ENCODE peak calls at places on chromosomes 16 and 17, in eight cellular contexts. B is CD4-positive, alpha-beta T cell; X is cardiac muscle cell; M is stomach; H is fibroblast of mammary gland; I is CD8-positive, alpha-beta T cell; E is WTC11; D is heart right ventricle. P is an unnamed sample.

GRCh38 chr17:73492125-73492801 is 152.0 kb downstream of the SDK2 start:
- DNase-seq in E (no peak), B (no peak), D (no peak), X (no peak), H (no peak), M (no peak), I (no peak), P (peak; percentile 78)

GRCh38 chr17:79970576-79971068 is 65.0 kb downstream of the TBC1D16 start:
- DNase-seq in I (no peak), X (peak; percentile 52), E (peak; percentile 66), M (peak; percentile 57), D (no peak), H (peak; percentile 33), B (peak; percentile 19), P (peak; percentile 76)

GRCh38 chr16:4273858-4274291 is 1.1 kb upstream of the TFAP4 start:
- DNase-seq in B (peak; percentile 17), E (peak; percentile 86), I (peak; percentile 72), X (peak; percentile 64), H (peak; percentile 25), M (peak; percentile 62), D (peak; percentile 71), P (peak; percentile 52)

GRCh38 chr17:29664743-29665479 is 42.2 kb upstream of the CORO6 start:
- DNase-seq in B (no peak), X (peak; percentile 50), E (no peak), D (no peak), H (peak; percentile 80), I (no peak), M (no peak), P (no peak)

GRCh38 chr16:80583466-80583865 is 42.7 kb downstream of the DYNLRB2 start:
- DNase-seq in H (peak; percentile 78), D (no peak), I (no peak), X (peak; percentile 59), E (no peak), M (no peak), B (no peak), P (no peak)

GRCh38 chr16:46688101-46688656 is 799 bp downstream of the VPS35 start:
- DNase-seq in B (no peak), M (peak; percentile 64), X (peak; percentile 30), E (no peak), I (no peak), D (no peak), H (peak; percentile 28), P (no peak)

GRCh38 chr17:66730497-66730923 is 104.4 kb upstream of the CACNG5 start:
- DNase-seq in H (no peak), B (no peak), E (peak; percentile 45), D (no peak), X (no peak), M (no peak), I (no peak), P (no peak)

GRCh38 chr17:61214753-61215152 is 184.9 kb upstream of the TBX2 start:
- DNase-seq in D (no peak), I (no peak), B (no peak), E (no peak), H (no peak), X (no peak), M (no peak), P (no peak)

GRCh38 chr16:47204736-47205499 is 61.2 kb upstream of the NETO2 start:
- DNase-seq in H (no peak), B (no peak), M (no peak), E (no peak), D (no peak), I (no peak), X (no peak), P (no peak)

GRCh38 chr16:81873843-81874752 is 95.0 kb downstream of the PLCG2 start:
- DNase-seq in H (peak; percentile 43), X (peak; percentile 50), D (peak; percentile 35), M (peak; percentile 67), I (peak; percentile 56), E (peak; percentile 77), B (peak; percentile 19), P (peak; percentile 43)

GRCh38 chr16:81798311-81799137 is 19.4 kb downstream of the PLCG2 start:
- DNase-seq in M (no peak), I (peak; percentile 51), B (no peak), H (no peak), D (no peak), E (no peak), X (no peak), P (no peak)

GRCh38 chr17:81995463-81996231 is 18.2 kb downstream of the ASPSCR1 start:
- DNase-seq in X (no peak), M (no peak), D (no peak), E (peak; percentile 58), I (no peak), B (no peak), H (no peak), P (peak; percentile 10)

GRCh38 chr17:81993726-81994592 is 16.5 kb downstream of the ASPSCR1 start:
- DNase-seq in D (no peak), H (no peak), E (peak; percentile 11), M (no peak), I (no peak), B (no peak), X (no peak), P (no peak)

GRCh38 chr17:81990836-81991683 is 13.6 kb downstream of the ASPSCR1 start:
- DNase-seq in B (no peak), H (no peak), D (no peak), E (no peak), X (no peak), I (no peak), M (no peak), P (peak; percentile 18)

GRCh38 chr17:81994593-81995462 is 17.4 kb downstream of the ASPSCR1 start:
- DNase-seq in X (no peak), I (no peak), H (no peak), B (no peak), D (no peak), E (peak; percentile 10), M (peak; percentile 69), P (no peak)

GRCh38 chr17:81991684-81992513 is 14.5 kb downstream of the ASPSCR1 start:
- DNase-seq in B (no peak), X (peak; percentile 60), M (peak; percentile 96), H (peak; percentile 22), E (peak; percentile 52), D (peak; percentile 76), I (no peak), P (peak; percentile 91)
- TF ChIP-seq CTCF in B (no peak), X (no peak), M (no peak), H (no peak), E (no peak), D (peak; percentile 33), I (no peak), P (peak; percentile 17)

DNA sequence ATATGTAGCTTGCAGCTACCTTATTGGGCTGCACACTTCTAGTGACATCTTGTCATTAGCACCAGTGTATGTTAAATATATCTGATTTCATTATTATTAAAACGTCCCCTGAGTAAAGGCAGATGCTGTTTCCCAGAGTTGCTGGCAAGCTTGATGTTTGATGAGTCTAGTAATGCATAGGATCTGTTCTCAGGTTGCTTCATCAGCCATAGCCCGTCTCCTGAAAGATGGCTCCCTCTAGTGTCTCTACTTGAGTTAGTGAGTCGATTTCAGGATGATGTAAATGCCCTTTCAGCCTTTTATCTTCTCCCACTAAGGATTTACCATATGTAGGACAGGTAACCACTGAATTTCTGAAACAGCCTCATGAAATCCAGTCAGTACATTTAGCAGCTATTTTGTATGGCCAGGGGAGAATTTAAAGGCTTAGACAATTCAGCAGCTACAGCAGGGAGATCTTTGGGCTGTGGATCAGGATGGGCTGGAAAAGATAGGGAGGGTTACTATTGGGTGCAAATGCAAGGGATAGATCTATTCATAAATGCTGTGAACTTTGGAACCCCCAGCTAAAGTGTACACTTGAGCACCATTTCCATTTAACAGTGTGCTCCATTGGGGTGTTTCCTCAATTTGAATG is 376.3 kb downstream of the CNTNAP4 start:
- DNase-seq in D (no peak), I (no peak), H (peak; percentile 74), B (no peak), E (no peak), M (no peak), X (peak; percentile 63), P (peak; percentile 59)
- TF ChIP-seq CTCF in D (peak; percentile 44), I (no peak), H (peak; percentile 79), B (no peak), E (no peak), M (no peak), X (peak; percentile 66), P (peak; percentile 89)

DNA sequence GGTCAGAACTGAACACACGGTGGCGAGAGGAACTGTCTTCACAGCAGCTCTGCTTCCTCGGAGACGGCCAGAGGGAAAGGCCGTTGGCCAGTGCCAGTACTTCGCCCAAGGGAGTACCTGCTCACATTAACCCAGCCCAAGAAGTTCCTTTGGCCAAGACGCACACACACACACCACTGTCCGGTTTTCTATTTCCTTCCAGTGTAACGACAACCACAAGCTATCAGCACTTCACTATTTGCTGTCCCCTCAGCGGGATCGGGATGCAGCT is 735 bp upstream of the GGNBP2 start:
- DNase-seq in E (no peak), M (peak; percentile 47), X (peak; percentile 66), B (no peak), D (no peak), H (peak; percentile 64), I (peak; percentile 53), P (peak; percentile 31)
- TF ChIP-seq CTCF in E (no peak), M (no peak), X (no peak), B (no peak), D (no peak), H (peak; percentile 27), I (no peak), P (no peak)

GRCh38 chr17:37359682-37360188 is 16.1 kb upstream of the C17orf78 start:
- DNase-seq in I (no peak), M (no peak), H (no peak), B (no peak), X (no peak), D (no peak), E (no peak), P (no peak)

GRCh38 chr17:37361543-37361942 is 14.2 kb upstream of the C17orf78 start:
- DNase-seq in H (no peak), I (no peak), D (no peak), M (no peak), B (no peak), X (no peak), E (no peak), P (no peak)

GRCh38 chr17:37360632-37361031 is 15.2 kb upstream of the C17orf78 start:
- DNase-seq in E (no peak), D (no peak), H (peak; percentile 57), B (no peak), I (no peak), M (no peak), X (peak; percentile 55), P (no peak)

GRCh38 chr17:37358098-37358829 is 17.5 kb upstream of the C17orf78 start:
- DNase-seq in X (peak; percentile 59), B (no peak), M (peak; percentile 43), D (peak; percentile 23), E (peak; percentile 85), H (peak; percentile 42), I (peak; percentile 52), P (peak; percentile 84)

DNA sequence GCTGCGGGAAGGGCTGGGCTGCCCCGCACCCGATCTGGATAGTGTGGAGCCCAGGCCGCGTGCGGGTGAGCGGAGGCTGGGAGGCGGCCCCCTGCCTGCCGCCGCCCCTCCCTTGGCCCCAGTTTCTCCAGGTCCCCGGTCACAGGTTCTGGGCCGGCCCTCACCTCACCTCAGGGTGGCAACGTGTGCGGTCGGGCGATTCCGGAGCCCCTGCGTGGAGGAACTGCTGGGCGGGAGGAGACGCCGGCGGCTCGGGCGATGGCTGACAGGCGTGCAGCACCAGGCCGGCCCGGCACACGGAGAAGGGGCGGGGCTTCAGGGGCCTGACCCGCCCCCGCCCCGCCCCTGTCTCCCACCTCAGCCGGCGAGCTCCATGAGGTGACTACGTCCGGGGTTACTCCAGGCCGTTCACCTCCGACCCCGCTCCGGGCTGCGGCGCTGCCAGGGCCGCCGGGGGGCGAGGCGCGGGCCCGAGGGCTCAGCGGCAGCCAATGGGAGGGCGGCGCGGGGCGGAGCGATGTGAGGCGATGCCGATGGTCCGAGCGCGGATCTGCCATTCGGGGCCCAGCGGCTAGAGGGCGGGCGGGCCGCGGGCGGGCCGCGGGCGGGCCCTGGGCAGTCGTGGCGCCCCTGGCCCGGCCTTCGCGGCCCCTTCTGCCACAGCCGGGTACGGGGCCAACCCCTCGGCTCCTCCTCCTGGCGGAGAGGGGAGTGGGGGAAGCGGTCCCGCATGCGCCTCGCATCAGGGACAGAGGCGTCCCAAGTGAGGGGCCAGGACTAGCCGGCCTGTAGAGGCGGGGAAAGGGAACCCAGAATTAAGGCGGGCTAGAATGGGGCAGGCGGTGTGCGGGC is 16.7 kb upstream of the C17orf78 start:
- DNase-seq in X (peak; percentile 98), B (peak; percentile 82), D (peak; percentile 95), I (peak; percentile 87), E (peak; percentile 98), H (peak; percentile 92), M (peak; percentile 95), P (peak; percentile 96)
- TF ChIP-seq CTCF in X (no peak), B (no peak), D (peak; percentile 29), I (no peak), E (no peak), H (no peak), M (no peak), P (no peak)

P was measured in BE2C.